ENCODE peak calls at places on chromosomes 3 and 15, in seven cellular contexts. R is GM23338, A is transverse colon, V is HCT116, L is SK-N-SH, Q is upper lobe of left lung, Y is sigmoid colon. J is an unnamed sample.

GRCh38 chr3:152270145-152270870 is 1.6 kb downstream of the MBNL1 start:
- DNase-seq in Q (no peak), Y (no peak), R (no peak), V (no peak), A (no peak), L (peak), J (no peak)

GRCh38 chr3:105166893-105167292 is 199.8 kb upstream of the ALCAM start:
- DNase-seq in Q (no peak), A (no peak), R (no peak), L (no peak), Y (no peak), V (no peak), J (no peak)

GRCh38 chr3:42839616-42840015 is 30.4 kb downstream of the ACKR2 start:
- DNase-seq in A (peak), L (peak), V (peak), Q (peak), Y (peak), R (peak), J (no peak)

GRCh38 chr3:102979682-102980378 is 545.0 kb downstream of the ZPLD1 start:
- DNase-seq in L (peak), A (peak), Y (peak), Q (no peak), V (peak), R (no peak), J (no peak)

GRCh38 chr3:175535351-175535750 is 676.2 kb downstream of the NAALADL2 start:
- DNase-seq in A (no peak), Q (no peak), L (no peak), V (no peak), R (no peak), Y (no peak), J (no peak)

GRCh38 chr3:127542441-127542952 is 48.0 kb downstream of the TPRA1 start:
- DNase-seq in Q (peak), V (no peak), A (peak), Y (no peak), R (no peak), L (no peak), J (no peak)

GRCh38 chr3:124174463-124174862 is 182.5 kb upstream of the ROPN1 start:
- DNase-seq in Q (no peak), R (no peak), V (no peak), L (peak), Y (no peak), A (no peak), J (no peak)

GRCh38 chr15:88028024-88028423 is 228.5 kb downstream of the NTRK3 start:
- DNase-seq in R (peak), Y (no peak), V (no peak), Q (no peak), L (no peak), A (no peak), J (no peak)

GRCh38 chr15:79632457-79632856 is 200.3 kb downstream of the MINAR1 start:
- DNase-seq in Y (no peak), R (no peak), V (no peak), Q (no peak), L (no peak), A (no peak), J (no peak)

GRCh38 chr15:64925335-64926330 is 13.9 kb downstream of the ANKDD1A start:
- DNase-seq in Y (no peak), V (no peak), A (no peak), L (no peak), Q (no peak), R (no peak), J (no peak)

GRCh38 chr15:60673918-60674558 is 195.1 kb upstream of the ICE2 start:
- DNase-seq in R (no peak), Y (peak), Q (no peak), L (peak), V (peak), A (peak), J (no peak)

GRCh38 chr3:2099028-2099671 is 484 bp downstream of the CNTN4 start:
- DNase-seq in V (no peak), R (peak), L (peak), Y (no peak), A (peak), Q (peak), J (no peak)

GRCh38 chr3:110650752-110651151 is 420.9 kb upstream of the NECTIN3 start:
- DNase-seq in Y (no peak), L (no peak), A (no peak), V (no peak), R (no peak), Q (no peak), J (no peak)

GRCh38 chr3:33260104-33260503 is 17.1 kb upstream of the FBXL2 start:
- DNase-seq in Y (no peak), Q (no peak), A (no peak), L (no peak), V (no peak), R (no peak), J (no peak)

GRCh38 chr3:22981861-22982260 is 221.3 kb upstream of the UBE2E2 start:
- DNase-seq in A (no peak), L (no peak), Q (no peak), R (no peak), V (no peak), Y (no peak), J (no peak)

GRCh38 chr15:29045717-29046116 is 159.9 kb downstream of the APBA2 start:
- DNase-seq in R (no peak), V (no peak), Q (no peak), Y (no peak), L (no peak), A (no peak), J (no peak)

GRCh38 chr15:83207622-83208356 is at the start of gene HDGFL3:
- DNase-seq in L (peak), Y (peak), R (peak), V (no peak), Q (peak), A (peak), J (no peak)

GRCh38 chr3:128698211-128699011 is 27.6 kb upstream of the RAB7A start:
- DNase-seq in Y (peak), R (peak), A (peak), L (peak), Q (peak), V (no peak), J (no peak)

GRCh38 chr15:40048155-40048792 is 9.3 kb upstream of the SRP14 start:
- DNase-seq in L (no peak), V (no peak), Y (peak), A (peak), R (no peak), Q (no peak), J (no peak)

GRCh38 chr15:74610302-74610951 is 5.2 kb upstream of the CLK3 start:
- DNase-seq in R (no peak), Y (no peak), A (no peak), V (no peak), L (peak), Q (peak), J (no peak)

GRCh38 chr15:28954466-28955159 is 68.8 kb downstream of the APBA2 start:
- DNase-seq in Y (peak), V (no peak), L (no peak), A (no peak), Q (no peak), R (no peak), J (no peak)

GRCh38 chr15:56537881-56538280 is 72.9 kb upstream of the MNS1 start:
- DNase-seq in Y (no peak), Q (peak), V (no peak), R (no peak), A (peak), L (no peak), J (no peak)

GRCh38 chr3:59605318-59605717 is 555.5 kb upstream of the CFAP20DC start:
- DNase-seq in L (no peak), R (no peak), Y (no peak), V (no peak), A (peak), Q (no peak), J (no peak)

GRCh38 chr3:100261481-100261903 is 700 bp downstream of the TBC1D23 start:
- DNase-seq in R (no peak), A (no peak), L (no peak), Y (no peak), Q (no peak), V (no peak), J (no peak)

GRCh38 chr3:115943579-115943978 is 320.3 kb downstream of the GAP43 start:
- DNase-seq in Q (no peak), V (no peak), A (no peak), R (no peak), Y (no peak), L (no peak), J (no peak)

GRCh38 chr15:38263996-38264395 is 11.4 kb downstream of the SPRED1 start:
- DNase-seq in V (no peak), R (no peak), Q (no peak), A (no peak), Y (no peak), L (no peak), J (no peak)

GRCh38 chr3:134312873-134313838 is 61.1 kb downstream of the AMOTL2 start:
- DNase-seq in V (no peak), L (no peak), Y (peak), A (peak), Q (peak), R (peak), J (no peak)
- H3K4me3 ChIP-seq in V (peak), L (no peak), Y (peak), A (peak), Q (peak), R (peak), J (no peak)

GRCh38 chr3:62180514-62180913 is 192.8 kb downstream of the FEZF2 start:
- DNase-seq in Q (no peak), A (no peak), L (no peak), Y (no peak), V (no peak), R (no peak), J (no peak)
- TF ChIP-seq POLR2AphosphoS5 in Q (no peak), A (no peak), L (no peak), Y (no peak), V (no peak), R (no peak), J (no peak)

GRCh38 chr3:69787436-69788168 is 48.3 kb downstream of the MITF start:
- DNase-seq in Q (no peak), A (no peak), R (no peak), Y (no peak), V (no peak), L (no peak), J (no peak)
- H3K4me3 ChIP-seq in Q (no peak), A (no peak), R (no peak), Y (no peak), V (no peak), L (no peak), J (no peak)

DNA sequence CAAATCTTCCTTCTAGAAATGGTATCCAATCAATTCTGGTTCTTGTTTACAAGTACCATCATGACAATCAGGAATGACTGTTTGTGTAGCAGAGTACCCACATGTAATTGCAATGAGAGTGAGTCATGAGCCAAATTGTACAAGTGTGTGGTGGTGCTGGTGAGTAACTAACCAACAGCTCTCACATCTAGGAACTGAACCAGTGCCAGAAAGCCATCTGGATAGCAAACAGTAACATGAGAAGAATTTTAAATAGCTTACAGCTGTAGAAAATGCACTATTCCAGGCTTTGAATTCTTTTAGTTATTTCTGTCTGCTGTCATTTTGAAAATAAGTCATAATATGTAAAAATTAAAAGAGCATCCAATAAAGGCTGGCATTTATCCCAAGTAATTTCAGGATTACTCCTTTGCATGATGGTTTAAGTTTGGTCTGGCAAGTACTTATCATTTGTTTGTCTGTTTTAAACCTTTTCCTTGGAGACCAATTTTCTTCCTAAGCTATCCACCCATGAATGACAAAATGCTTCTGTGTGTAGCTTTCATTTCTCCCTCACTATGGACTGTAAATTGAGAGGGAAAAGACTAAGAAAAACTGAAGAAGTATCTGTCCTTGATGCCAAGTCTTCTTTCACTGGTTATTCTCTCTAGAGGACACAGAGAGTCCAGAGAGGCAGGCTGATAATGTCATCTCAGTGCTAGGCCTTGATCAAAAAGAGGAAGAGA is 60.0 kb downstream of the PIK3CB start:
- DNase-seq in Y (peak), Q (no peak), A (peak), V (peak), L (peak), R (no peak), J (peak)
- TF ChIP-seq POLR2AphosphoS5 in Y (peak), Q (peak), A (no peak), V (peak), L (peak), R (no peak), J (no peak)

DNA sequence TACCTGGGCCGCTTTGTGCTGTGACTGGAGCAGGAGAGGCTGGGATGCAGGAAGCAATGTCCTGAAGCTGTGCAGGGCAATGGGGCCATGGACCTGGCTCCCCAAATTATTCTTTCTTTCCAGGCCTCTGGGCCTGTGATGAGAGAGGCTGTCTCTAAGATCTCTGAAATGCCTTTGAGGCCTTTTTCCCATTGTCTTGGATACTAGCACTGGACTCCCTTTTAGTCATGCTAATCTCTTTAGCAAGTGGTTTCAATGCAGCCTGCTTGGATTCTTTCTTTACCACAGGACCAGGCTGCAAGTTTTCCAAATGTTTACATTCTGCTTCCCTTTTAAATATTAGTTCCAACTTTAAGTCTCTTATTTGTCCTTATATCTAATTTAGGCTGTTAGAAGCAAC is 64.8 kb upstream of the SGO1 start:
- DNase-seq in R (peak), Q (no peak), L (no peak), Y (no peak), A (no peak), V (no peak), J (no peak)
- H3K4me3 ChIP-seq in R (no peak), Q (no peak), L (no peak), Y (no peak), A (no peak), V (no peak), J (no peak)